ENCODE peak calls at places on chromosomes 13 and 19, in nine cellular contexts. M is heart left ventricle, I is endothelial cell of umbilical vein, G is kidney epithelial cell, C is AG09319, V is omental fat pad, R is epithelial cell of esophagus, K is astrocyte of the cerebellum, L is colonic mucosa. X is an unnamed sample.

GRCh38 chr19:6087074-6087506 is 23.2 kb downstream of the RFX2 start:
- DNase-seq in M (peak), I (no peak), G (no peak), C (no peak), V (no peak), R (no peak), K (no peak), L (peak), X (peak)

GRCh38 chr13:46926856-46927625 is 30.2 kb upstream of the HTR2A start:
- DNase-seq in M (no peak), I (no peak), G (no peak), C (no peak), V (no peak), R (no peak), K (no peak), L (no peak), X (no peak)

GRCh38 chr13:87671031-87671823 is at the start of gene SLITRK5:
- DNase-seq in M (peak), I (peak), G (no peak), C (no peak), V (peak), R (peak), K (peak), L (peak), X (peak)

GRCh38 chr13:48653074-48654054 is at the start of gene CYSLTR2:
- DNase-seq in M (no peak), I (peak), G (peak), C (no peak), V (no peak), R (no peak), K (peak), L (no peak), X (no peak)

GRCh38 chr13:108313382-108313781 is 43.9 kb downstream of the TNFSF13B start:
- DNase-seq in M (peak), I (no peak), G (no peak), C (no peak), V (no peak), R (peak), K (no peak), L (peak), X (no peak)

GRCh38 chr13:33032037-33032625 is 15.9 kb downstream of the KL start:
- DNase-seq in M (peak), I (no peak), G (no peak), C (no peak), V (no peak), R (no peak), K (no peak), L (no peak), X (no peak)

GRCh38 chr13:35978607-35979316 is 152.4 kb downstream of the DCLK1 start:
- DNase-seq in M (no peak), I (peak), G (no peak), C (no peak), V (no peak), R (peak), K (peak), L (peak), X (peak)

GRCh38 chr19:32542477-32543106 is 38.4 kb upstream of the PDCD5 start:
- DNase-seq in M (no peak), I (no peak), G (no peak), C (no peak), V (no peak), R (no peak), K (no peak), L (no peak), X (no peak)

GRCh38 chr13:82439159-82439904 is 1442.9 kb downstream of the SLITRK1 start:
- DNase-seq in M (no peak), I (no peak), G (no peak), C (no peak), V (no peak), R (no peak), K (no peak), L (no peak), X (no peak)

GRCh38 chr19:48271531-48272151 is 1.8 kb downstream of the ZNF114 start:
- DNase-seq in M (peak), I (peak), G (no peak), C (no peak), V (no peak), R (peak), K (no peak), L (peak), X (peak)

GRCh38 chr13:90717451-90717936 is 630.0 kb upstream of the MIR17HG start:
- DNase-seq in M (no peak), I (peak), G (peak), C (peak), V (no peak), R (peak), K (peak), L (no peak), X (no peak)

GRCh38 chr13:77751513-77752456 is 54.3 kb downstream of the SLAIN1 start:
- DNase-seq in M (no peak), I (peak), G (peak), C (peak), V (no peak), R (peak), K (peak), L (peak), X (peak)

GRCh38 chr13:29917573-29918091 is 67.2 kb upstream of the UBL3 start:
- DNase-seq in M (no peak), I (no peak), G (no peak), C (no peak), V (no peak), R (no peak), K (no peak), L (no peak), X (no peak)

DNA sequence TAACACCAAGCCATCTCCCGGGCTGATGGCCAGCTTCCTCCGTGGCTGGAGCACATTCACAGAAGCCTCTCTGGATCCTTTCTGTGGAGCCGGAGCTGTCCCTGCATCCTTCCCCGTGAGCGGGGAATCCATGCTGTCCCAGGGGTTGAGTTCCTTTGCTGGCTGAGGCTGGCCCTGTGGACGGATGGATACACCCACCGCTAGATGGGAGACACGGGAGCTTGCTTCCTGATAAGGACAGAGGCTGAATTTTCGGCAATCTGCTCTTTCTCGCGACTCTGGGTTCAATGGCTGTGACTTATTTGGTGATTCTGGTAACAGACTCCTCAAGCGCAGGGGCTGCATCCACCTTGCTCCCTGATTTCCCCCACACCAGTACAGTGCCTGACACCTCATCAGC is 370.4 kb downstream of the ZNF536 start:
- DNase-seq in M (no peak), I (no peak), G (no peak), C (no peak), V (no peak), R (no peak), K (no peak), L (no peak), X (no peak)
- TF ChIP-seq CTCF in M (no peak), I (no peak), G (no peak), C (no peak), V (no peak), R (no peak), K (no peak), L (no peak), X (no peak)

DNA sequence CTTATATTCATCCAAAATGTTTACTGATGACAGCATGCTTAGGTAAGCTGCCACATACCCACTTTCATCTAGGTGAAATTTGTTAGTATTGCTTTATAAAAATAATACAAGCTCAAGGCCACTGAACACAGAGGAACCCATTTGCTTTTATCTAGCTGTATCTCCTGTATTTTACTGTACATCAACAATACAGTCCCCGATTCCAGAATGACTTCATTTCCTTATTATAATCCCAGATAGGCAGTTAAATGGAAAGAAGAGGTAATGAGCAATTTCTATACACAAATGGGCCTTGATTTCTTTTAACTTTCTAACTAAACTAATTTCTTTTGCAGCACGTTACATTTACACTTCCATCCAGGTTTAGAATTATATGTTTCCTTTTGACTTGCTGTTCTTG is 86.2 kb downstream of the SHISA2 start:
- DNase-seq in M (no peak), I (peak), G (no peak), C (no peak), V (no peak), R (no peak), K (no peak), L (no peak), X (no peak)
- TF ChIP-seq CTCF in M (no peak), I (no peak), G (no peak), C (no peak), V (no peak), R (no peak), K (no peak), L (no peak), X (no peak)

DNA sequence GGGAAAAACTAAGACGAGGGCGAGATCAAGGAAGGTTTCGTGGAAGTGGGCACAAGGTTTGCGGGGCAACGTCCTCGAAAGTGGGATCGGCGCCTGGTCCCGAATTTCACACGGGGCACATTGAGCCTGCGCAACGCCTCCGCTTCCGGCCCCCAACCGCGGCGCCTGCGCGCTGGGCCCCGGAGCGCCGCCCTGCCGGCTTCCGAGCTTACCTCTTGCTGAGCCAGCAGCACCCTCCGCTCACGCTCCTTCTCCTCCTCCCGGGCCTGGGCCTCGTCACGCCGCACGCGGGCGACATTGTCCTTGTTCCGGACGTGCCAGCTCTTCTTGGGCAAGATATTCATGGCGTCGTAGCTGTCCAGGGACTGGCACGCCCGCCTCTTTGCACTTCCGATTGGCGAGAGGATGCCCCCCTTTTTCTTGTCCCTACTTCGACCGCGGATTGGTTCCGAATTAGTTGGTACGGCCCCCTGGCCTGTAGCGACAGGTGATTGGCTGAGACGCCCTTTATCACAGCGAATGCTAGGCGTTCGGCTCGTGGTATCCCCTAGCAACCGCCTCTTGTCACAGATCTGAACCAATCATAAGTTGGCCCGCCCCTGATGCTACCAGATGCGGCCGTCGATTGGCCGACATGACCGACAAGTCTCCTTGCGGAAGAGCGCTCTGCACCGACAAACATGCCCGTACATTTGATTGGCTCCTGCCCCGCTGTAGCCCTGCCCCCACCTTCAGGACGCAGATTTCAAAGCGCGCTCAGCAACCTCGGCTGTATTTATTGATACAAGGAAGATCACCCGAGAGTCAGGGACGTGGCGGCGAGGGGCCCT is at the start of gene LENG1:
- DNase-seq in M (peak), I (peak), G (peak), C (peak), V (peak), R (peak), K (peak), L (peak), X (peak)
- TF ChIP-seq CTCF in M (peak), I (peak), G (peak), C (peak), V (no peak), R (no peak), K (peak), L (no peak), X (peak)

DNA sequence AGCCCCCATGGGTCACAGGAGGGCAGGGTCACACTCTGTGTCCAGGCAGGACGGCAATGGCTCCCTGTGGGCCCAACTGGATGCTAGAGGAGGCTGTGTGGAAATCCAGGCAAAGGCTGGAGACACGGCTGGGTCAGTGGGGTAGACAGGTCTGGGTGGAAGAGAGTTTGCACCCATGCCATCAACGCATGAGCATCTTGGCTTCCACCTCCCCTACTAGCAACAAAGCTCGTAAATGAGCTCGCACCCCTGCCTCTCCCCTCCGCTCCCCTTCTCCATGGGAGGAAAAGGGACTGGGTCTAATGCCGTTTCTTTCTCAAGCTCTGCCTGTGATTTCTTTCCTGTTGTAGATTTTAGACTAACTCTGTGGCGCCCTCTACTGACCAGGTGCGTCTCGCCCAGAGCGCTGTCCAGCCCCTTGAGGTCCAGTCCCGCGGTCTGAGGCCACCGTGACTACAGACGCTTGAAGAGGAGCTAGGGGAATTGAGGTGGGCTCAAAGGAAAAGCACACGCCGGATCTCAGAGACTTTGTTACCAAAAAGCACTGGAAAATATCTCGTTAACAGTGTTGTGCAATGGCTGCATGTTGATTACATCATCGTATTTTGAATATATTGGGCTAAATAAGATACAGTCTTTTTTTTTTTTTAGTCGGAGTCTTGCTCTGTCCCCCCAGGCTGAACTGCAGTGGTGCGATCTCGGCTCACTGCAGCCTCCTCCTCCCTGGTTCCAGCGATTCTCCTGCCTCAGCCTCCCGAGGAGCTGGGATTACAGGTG is 50.7 kb upstream of the USP29 start:
- DNase-seq in M (no peak), I (no peak), G (no peak), C (no peak), V (peak), R (no peak), K (no peak), L (no peak), X (no peak)
- TF ChIP-seq CTCF in M (no peak), I (no peak), G (peak), C (no peak), V (no peak), R (no peak), K (no peak), L (no peak), X (peak)

X was measured in GM13977.